ENCODE peak calls at places on chromosome 6, in ten cellular contexts. S, P, H, O, D, K, Z, J, R and Y are unnamed samples. For H3K27me3, the result is how much of the 10 kb centered on the place peaks cover.

GRCh38 chr6:34546551-34547321 is 9.4 kb downstream of the SPDEF start:
- DNase-seq in S (no peak), P (peak), H (peak), O (no peak), D (peak), K (no peak), Z (no peak), J (no peak), R (no peak), Y (no peak)

GRCh38 chr6:149876241-149876933 is 12.2 kb upstream of the LRP11 start:
- DNase-seq in S (no peak), P (no peak), H (no peak), O (no peak), D (no peak), K (no peak), Z (no peak), J (no peak), R (no peak), Y (no peak)

GRCh38 chr6:122130026-122130348 is 269.5 kb upstream of the HSF2 start:
- DNase-seq in S (no peak), P (no peak), H (no peak), O (no peak), D (no peak), K (peak), Z (no peak), J (no peak), R (no peak), Y (no peak)

GRCh38 chr6:12311106-12311505 is 20.9 kb downstream of the EDN1 start:
- DNase-seq in S (no peak), P (no peak), H (no peak), O (no peak), D (no peak), K (no peak), Z (no peak), J (no peak), R (no peak), Y (no peak)

GRCh38 chr6:34005845-34006644 is 139.8 kb downstream of the GRM4 start:
- DNase-seq in S (no peak), P (no peak), H (no peak), O (no peak), D (no peak), K (no peak), Z (no peak), J (no peak), R (no peak), Y (no peak)

GRCh38 chr6:2054516-2055067 is 190.8 kb downstream of the GMDS start:
- DNase-seq in S (no peak), P (no peak), H (no peak), O (no peak), D (no peak), K (no peak), Z (no peak), J (no peak), R (no peak), Y (no peak)

GRCh38 chr6:160118620-160119234 is 2.9 kb upstream of the SLC22A1 start:
- DNase-seq in S (no peak), P (no peak), H (no peak), O (no peak), D (no peak), K (no peak), Z (no peak), J (no peak), R (no peak), Y (no peak)

GRCh38 chr6:113782641-113783040 is 74.5 kb upstream of the MARCKS start:
- DNase-seq in S (no peak), P (no peak), H (no peak), O (no peak), D (no peak), K (no peak), Z (no peak), J (no peak), R (no peak), Y (no peak)

GRCh38 chr6:33570806-33571636 is 9.1 kb downstream of the BAK1 start:
- DNase-seq in S (peak), P (peak), H (peak), O (peak), D (peak), K (peak), Z (peak), J (peak), R (no peak), Y (no peak)

GRCh38 chr6:10582774-10583508 is 61.8 kb downstream of the GCNT2 start:
- DNase-seq in S (no peak), P (peak), H (no peak), O (peak), D (no peak), K (peak), Z (no peak), J (no peak), R (no peak), Y (no peak)

GRCh38 chr6:35295036-35295435 is 2.6 kb upstream of the DEF6 start:
- DNase-seq in S (no peak), P (no peak), H (no peak), O (no peak), D (no peak), K (no peak), Z (no peak), J (no peak), R (no peak), Y (no peak)

GRCh38 chr6:37014667-37015066 is 9.2 kb downstream of the FGD2 start:
- DNase-seq in S (no peak), P (no peak), H (no peak), O (no peak), D (no peak), K (no peak), Z (no peak), J (no peak), R (no peak), Y (no peak)

GRCh38 chr6:158655569-158656450 is 6.0 kb downstream of the SYTL3 start:
- DNase-seq in S (peak), P (no peak), H (no peak), O (no peak), D (no peak), K (no peak), Z (no peak), J (peak), R (no peak), Y (no peak)

GRCh38 chr6:15368873-15369272 is 123.0 kb downstream of the JARID2 start:
- DNase-seq in S (no peak), P (no peak), H (no peak), O (no peak), D (no peak), K (no peak), Z (no peak), J (no peak), R (no peak), Y (no peak)

GRCh38 chr6:39617520-39617919 is 107.7 kb downstream of the KIF6 start:
- DNase-seq in S (no peak), P (no peak), H (no peak), O (no peak), D (no peak), K (no peak), Z (no peak), J (no peak), R (no peak), Y (no peak)

GRCh38 chr6:94446120-94446519 is 1026.8 kb upstream of the EPHA7 start:
- DNase-seq in S (no peak), P (no peak), H (no peak), O (no peak), D (no peak), K (no peak), Z (no peak), J (no peak), R (no peak), Y (no peak)

GRCh38 chr6:148884461-148884860 is 137.6 kb downstream of the UST start:
- DNase-seq in S (no peak), P (no peak), H (no peak), O (no peak), D (no peak), K (no peak), Z (no peak), J (no peak), R (no peak), Y (no peak)

GRCh38 chr6:150243620-150244314 is 100.9 kb downstream of the PPP1R14C start:
- DNase-seq in S (no peak), P (no peak), H (no peak), O (no peak), D (no peak), K (no peak), Z (peak), J (peak), R (no peak), Y (peak)

GRCh38 chr6:10395171-10395945 is 19.5 kb downstream of the TFAP2A start:
- DNase-seq in S (no peak), P (no peak), H (no peak), O (no peak), D (no peak), K (no peak), Z (no peak), J (no peak), R (no peak), Y (no peak)

GRCh38 chr6:36815962-36816735 is 23.1 kb downstream of the CPNE5 start:
- DNase-seq in S (no peak), P (no peak), H (no peak), O (no peak), D (no peak), K (no peak), Z (no peak), J (no peak), R (no peak), Y (peak)

GRCh38 chr6:50816947-50817637 is 1.6 kb upstream of the TFAP2B start:
- DNase-seq in S (no peak), P (no peak), H (no peak), O (no peak), D (no peak), K (no peak), Z (no peak), J (no peak), R (no peak), Y (no peak)

GRCh38 chr6:137740967-137741761 is 125.9 kb upstream of the TNFAIP3 start:
- DNase-seq in S (no peak), P (no peak), H (no peak), O (no peak), D (no peak), K (no peak), Z (no peak), J (no peak), R (no peak), Y (no peak)

GRCh38 chr6:22364314-22364713 is 67.5 kb upstream of the PRL start:
- DNase-seq in S (no peak), P (no peak), H (no peak), O (no peak), D (no peak), K (no peak), Z (no peak), J (no peak), R (no peak), Y (no peak)

GRCh38 chr6:101776919-101777350 is 383.4 kb downstream of the GRIK2 start:
- DNase-seq in S (no peak), P (no peak), H (no peak), O (no peak), D (no peak), K (no peak), Z (no peak), J (no peak), R (no peak), Y (no peak)

GRCh38 chr6:17865243-17865642 is 122.2 kb downstream of the KIF13A start:
- DNase-seq in S (no peak), P (peak), H (peak), O (no peak), D (peak), K (peak), Z (no peak), J (peak), R (peak), Y (no peak)

GRCh38 chr6:21587182-21587924 is 6.2 kb upstream of the SOX4 start:
- DNase-seq in S (peak), P (peak), H (peak), O (peak), D (peak), K (peak), Z (peak), J (peak), R (no peak), Y (no peak)

GRCh38 chr6:18226451-18226850 is 37.9 kb downstream of the DEK start:
- DNase-seq in S (no peak), P (no peak), H (no peak), O (no peak), D (no peak), K (no peak), Z (peak), J (peak), R (no peak), Y (peak)

GRCh38 chr6:11006060-11006459 is 38.0 kb downstream of the ELOVL2 start:
- DNase-seq in S (no peak), P (no peak), H (no peak), O (peak), D (no peak), K (no peak), Z (no peak), J (peak), R (no peak), Y (no peak)

GRCh38 chr6:5112065-5112799 is 27.1 kb downstream of the PPP1R3G start:
- DNase-seq in S (no peak), P (no peak), H (no peak), O (no peak), D (no peak), K (no peak), Z (peak), J (peak), R (no peak), Y (no peak)

GRCh38 chr6:69584536-69584912 is 212.3 kb downstream of the LMBRD1 start:
- DNase-seq in S (no peak), P (peak), H (no peak), O (no peak), D (no peak), K (no peak), Z (peak), J (no peak), R (no peak), Y (peak)

GRCh38 chr6:65570340-65570739 is 136.7 kb downstream of the EYS start:
- DNase-seq in S (no peak), P (no peak), H (no peak), O (no peak), D (no peak), K (no peak), Z (no peak), J (no peak), R (no peak), Y (no peak)

GRCh38 chr6:79432726-79433125 is 104.5 kb downstream of the LCA5 start:
- DNase-seq in S (no peak), P (no peak), H (no peak), O (no peak), D (no peak), K (no peak), Z (no peak), J (no peak), R (no peak), Y (no peak)

GRCh38 chr6:35046862-35047261 is 94.3 kb downstream of the TCP11 start:
- DNase-seq in S (no peak), P (no peak), H (no peak), O (no peak), D (no peak), K (no peak), Z (no peak), J (no peak), R (no peak), Y (no peak)

GRCh38 chr6:134534708-134535149 is 216.8 kb upstream of the SGK1 start:
- DNase-seq in S (peak), P (no peak), H (no peak), O (no peak), D (no peak), K (no peak), Z (peak), J (peak), R (no peak), Y (no peak)

GRCh38 chr6:104955491-104955890 is 1.4 kb upstream of the LIN28B start:
- DNase-seq in S (no peak), P (no peak), H (no peak), O (no peak), D (no peak), K (peak), Z (no peak), J (no peak), R (no peak), Y (no peak)
- H3K4me3 ChIP-seq in S (no peak), P (no peak), H (no peak), O (peak), D (no peak), K (peak), Z (no peak), J (no peak), R (no peak), Y (no peak)

DNA sequence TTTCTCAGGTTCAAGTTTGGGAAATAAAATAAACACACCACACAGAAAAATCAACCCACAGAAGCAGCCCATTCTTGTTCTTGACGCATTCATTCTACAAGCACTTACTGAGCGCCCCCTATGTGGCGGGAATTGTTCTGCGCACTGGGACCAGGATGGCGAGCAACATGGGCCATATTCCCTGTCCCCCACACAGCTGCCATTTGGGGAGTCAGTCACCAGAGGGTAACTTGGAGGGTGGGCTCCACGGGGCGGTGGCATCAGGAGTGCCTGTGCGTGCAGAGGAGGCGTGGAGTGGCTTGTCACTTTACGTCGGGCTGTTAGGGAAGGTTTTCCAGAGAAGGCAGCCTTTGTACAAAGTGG is 185.0 kb upstream of the PDE10A start:
- DNase-seq in S (no peak), P (no peak), H (no peak), O (no peak), D (no peak), K (no peak), Z (no peak), J (no peak), R (no peak), Y (no peak)
- TF ChIP-seq CTCF in S (no peak), P (peak), H (no peak), O (peak), D (no peak), K (peak), Z (no peak), J (no peak), R (peak), Y (no peak)

GRCh38 chr6:106731144-106731842 is 101.9 kb downstream of the QRSL1 start:
- DNase-seq in S (no peak), P (no peak), H (peak), O (peak), D (no peak), K (no peak), Z (no peak), J (no peak), R (peak), Y (no peak)
- H3K27me3 ChIP-seq in S (under half), P (under half), H (under half), O (under half), D (under half), K (under half), Z (under half), J (under half), R (under half), Y (under half)

GRCh38 chr6:8061736-8062135 is 2.5 kb downstream of the BLOC1S5 start:
- DNase-seq in S (no peak), P (no peak), H (no peak), O (no peak), D (no peak), K (no peak), Z (no peak), J (no peak), R (no peak), Y (no peak)

GRCh38 chr6:8065519-8065911 is 1.3 kb upstream of the BLOC1S5 start:
- DNase-seq in S (no peak), P (no peak), H (peak), O (no peak), D (no peak), K (no peak), Z (no peak), J (peak), R (no peak), Y (no peak)

GRCh38 chr6:8063762-8064637 is at the start of gene BLOC1S5:
- DNase-seq in S (peak), P (peak), H (peak), O (peak), D (peak), K (peak), Z (peak), J (peak), R (peak), Y (peak)

GRCh38 chr6:8066108-8066507 is 1.9 kb upstream of the BLOC1S5 start:
- DNase-seq in S (no peak), P (no peak), H (no peak), O (no peak), D (no peak), K (no peak), Z (no peak), J (no peak), R (no peak), Y (no peak)

GRCh38 chr6:8064638-8065518 is 689 bp upstream of the BLOC1S5 start:
- DNase-seq in S (no peak), P (peak), H (no peak), O (peak), D (no peak), K (no peak), Z (no peak), J (no peak), R (no peak), Y (no peak)
- H3K4me3 ChIP-seq in S (peak), P (no peak), H (peak), O (peak), D (peak), K (no peak), Z (peak), J (peak), R (no peak), Y (peak)

GRCh38 chr6:91337967-91338366 is 751.1 kb upstream of the MAP3K7 start:
- DNase-seq in S (no peak), P (no peak), H (no peak), O (no peak), D (no peak), K (no peak), Z (no peak), J (no peak), R (no peak), Y (no peak)
- TF ChIP-seq CTCF in S (no peak), P (no peak), H (peak), O (no peak), D (peak), K (peak), Z (no peak), J (no peak), R (peak), Y (peak)

GRCh38 chr6:84773431-84774173 is 9.2 kb upstream of the TBX18 start:
- DNase-seq in S (no peak), P (peak), H (no peak), O (no peak), D (peak), K (peak), Z (no peak), J (no peak), R (no peak), Y (no peak)

GRCh38 chr6:84774174-84775158 is 10.1 kb upstream of the TBX18 start:
- DNase-seq in S (no peak), P (peak), H (no peak), O (no peak), D (peak), K (peak), Z (no peak), J (no peak), R (no peak), Y (no peak)

GRCh38 chr6:84779380-84779779 is 15.0 kb upstream of the TBX18 start:
- DNase-seq in S (no peak), P (no peak), H (no peak), O (no peak), D (no peak), K (no peak), Z (no peak), J (no peak), R (no peak), Y (no peak)

GRCh38 chr6:84777888-84778287 is 13.5 kb upstream of the TBX18 start:
- DNase-seq in S (no peak), P (no peak), H (no peak), O (no peak), D (no peak), K (no peak), Z (no peak), J (no peak), R (no peak), Y (peak)

DNA sequence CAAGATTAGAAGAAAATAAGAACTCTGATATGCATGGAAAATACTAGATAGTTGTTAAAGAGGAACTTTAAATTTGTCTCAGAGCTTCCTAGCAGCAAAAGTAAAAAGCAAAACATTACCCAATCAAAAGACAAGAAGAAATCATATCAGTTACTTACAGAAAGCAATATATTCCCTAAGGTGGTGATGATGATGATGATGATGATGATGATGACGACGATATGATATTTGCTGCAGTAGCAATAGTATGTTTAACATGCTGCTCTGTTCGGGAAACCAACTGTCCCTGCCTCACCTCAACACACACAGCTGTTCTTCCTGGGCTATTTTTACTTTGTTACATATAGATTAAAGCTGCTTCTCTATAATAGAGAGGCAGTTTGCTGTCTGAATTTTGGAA is 12.0 kb upstream of the TBX18 start:
- DNase-seq in S (no peak), P (no peak), H (no peak), O (no peak), D (no peak), K (no peak), Z (no peak), J (no peak), R (no peak), Y (no peak)
- H3K27me3 ChIP-seq in S (under half), P (half or more), H (under half), O (under half), D (half or more), K (half or more), Z (half or more), J (under half), R (under half), Y (under half)